ENCODE peak calls at places on chromosome 22, in seven cellular contexts. E is cardiac muscle cell, R is Peyer's patch, Q is mesenchymal stem cell, H is stomach, V is HAP-1, S is fibroblast of lung. X is an unnamed sample. For H3K36me3 and H3K4me1, the result is how much of the 10 kb centered on the place peaks cover.

GRCh38 chr22:49101873-49102272 is 725.8 kb downstream of the BRD1 start:
- DNase-seq in Q (no peak), V (no peak), E (no peak), H (no peak), S (no peak), R (no peak), X (no peak)

GRCh38 chr22:30628491-30628890 is 7.1 kb upstream of the SLC35E4 start:
- DNase-seq in E (no peak), R (no peak), H (no peak), V (no peak), Q (no peak), S (no peak), X (no peak)

GRCh38 chr22:36773935-36774334 is 2.0 kb downstream of the IFT27 start:
- DNase-seq in E (peak), S (peak), R (no peak), V (no peak), H (no peak), Q (peak), X (peak)

GRCh38 chr22:37638351-37639069 is 959 bp upstream of the SH3BP1 start:
- DNase-seq in R (peak), H (peak), Q (no peak), V (no peak), E (no peak), S (no peak), X (no peak)

GRCh38 chr22:20548806-20549205 is 41.4 kb downstream of the MED15 start:
- DNase-seq in R (no peak), S (no peak), E (no peak), V (no peak), H (no peak), Q (no peak), X (no peak)

GRCh38 chr22:17205432-17205831 is 13.8 kb downstream of the ADA2 start:
- DNase-seq in S (no peak), V (no peak), E (peak), Q (no peak), H (no peak), R (no peak), X (no peak)

GRCh38 chr22:50526849-50527801 is 1.7 kb upstream of the SCO2 start:
- DNase-seq in V (peak), Q (peak), S (peak), H (peak), E (peak), R (peak), X (peak)

GRCh38 chr22:17774206-17774927 is at the start of gene BID:
- DNase-seq in Q (peak), S (peak), R (peak), E (peak), V (peak), H (peak), X (peak)

GRCh38 chr22:37519268-37520195 is at the start of gene CARD10:
- DNase-seq in V (peak), R (no peak), Q (no peak), H (peak), E (peak), S (peak), X (peak)

GRCh38 chr22:42419328-42419881 is 12.8 kb downstream of the NFAM1 start:
- DNase-seq in H (no peak), V (no peak), Q (no peak), S (no peak), R (peak), E (no peak), X (no peak)

GRCh38 chr22:49973018-49973965 is 12.7 kb downstream of the PIM3 start:
- DNase-seq in Q (peak), H (no peak), R (peak), S (peak), E (peak), V (peak), X (no peak)

GRCh38 chr22:37237371-37238268 is 6.4 kb downstream of the RAC2 start:
- DNase-seq in R (no peak), S (peak), E (peak), Q (peak), V (no peak), H (no peak), X (no peak)

GRCh38 chr22:37260939-37261338 is 16.9 kb upstream of the RAC2 start:
- DNase-seq in R (peak), Q (peak), S (peak), H (peak), V (peak), E (peak), X (peak)

GRCh38 chr22:38572065-38572464 is 2.1 kb upstream of the DMC1 start:
- DNase-seq in H (no peak), R (no peak), E (peak), Q (peak), V (peak), S (peak), X (peak)

GRCh38 chr22:40844951-40845350 is 11.5 kb downstream of the ST13 start:
- DNase-seq in S (no peak), V (no peak), Q (no peak), E (no peak), H (no peak), R (no peak), X (no peak)

GRCh38 chr22:23268139-23268712 is 87.9 kb downstream of the BCR start:
- DNase-seq in R (no peak), V (no peak), Q (no peak), S (no peak), E (no peak), H (no peak), X (no peak)

GRCh38 chr22:41021655-41022454 is 70.5 kb upstream of the EP300 start:
- DNase-seq in H (peak), V (peak), Q (peak), R (peak), E (peak), S (peak), X (peak)

DNA sequence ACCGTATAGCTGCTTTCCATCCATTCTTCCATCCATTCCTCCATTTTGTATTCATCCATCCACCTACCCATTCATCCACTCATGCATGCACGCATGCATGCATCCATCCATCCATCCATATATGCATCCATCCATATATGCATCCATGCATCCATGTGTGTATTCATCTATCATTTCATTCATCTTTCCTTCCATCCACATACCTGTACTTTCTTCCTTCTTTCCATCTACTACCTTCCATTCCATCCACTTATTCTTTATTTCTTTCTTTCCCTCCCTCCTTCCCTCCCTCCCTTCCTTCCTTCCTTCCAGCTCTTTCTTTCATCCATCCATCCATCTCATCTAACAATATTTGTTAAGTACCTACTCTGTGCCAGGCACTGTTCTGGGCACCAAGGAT is 19.9 kb downstream of the KIAA1671 start:
- DNase-seq in Q (no peak), S (no peak), E (no peak), V (no peak), H (no peak), R (no peak), X (no peak)
- H3K36me3 ChIP-seq in Q (under half), S (under half), E (under half), V (under half), H (under half), R (under half), X (under half)

DNA sequence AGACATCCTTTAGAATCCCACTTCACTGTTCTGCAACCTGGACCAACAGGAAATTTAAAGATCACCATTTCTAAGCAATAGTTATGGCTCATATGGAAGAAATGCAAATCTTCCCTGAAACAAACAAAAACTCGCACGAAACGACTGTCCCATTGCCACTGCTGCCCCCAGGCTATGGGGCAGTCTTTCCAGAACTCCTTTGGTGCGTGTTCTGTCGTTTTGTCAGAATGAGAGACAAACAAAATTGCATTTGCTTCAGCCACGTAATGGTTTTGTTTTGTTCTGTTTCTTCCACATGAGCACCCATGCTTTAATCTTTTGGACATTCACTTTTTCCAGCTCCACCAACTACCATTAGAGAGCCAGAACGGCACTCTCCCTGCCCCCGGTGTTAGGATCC is 10.8 kb upstream of the FBLN1 start:
- DNase-seq in E (no peak), H (no peak), Q (peak), S (no peak), V (no peak), R (no peak), X (no peak)
- H3K4me3 ChIP-seq in E (no peak), H (no peak), Q (no peak), S (no peak), V (no peak), R (no peak), X (no peak)

GRCh38 chr22:26558246-26558895 is 31.6 kb downstream of the TPST2 start:
- DNase-seq in V (no peak), H (no peak), E (peak), Q (peak), S (peak), R (no peak), X (peak)

GRCh38 chr22:26563022-26563421 is 26.9 kb downstream of the TPST2 start:
- DNase-seq in R (no peak), Q (no peak), V (no peak), S (no peak), E (no peak), H (no peak), X (no peak)

GRCh38 chr22:26556904-26557303 is 33.0 kb downstream of the TPST2 start:
- DNase-seq in S (no peak), V (no peak), E (no peak), H (no peak), Q (no peak), R (no peak), X (no peak)

GRCh38 chr22:26561756-26562417 is 28.0 kb downstream of the TPST2 start:
- DNase-seq in S (no peak), V (no peak), H (peak), Q (no peak), E (no peak), R (no peak), X (no peak)

DNA sequence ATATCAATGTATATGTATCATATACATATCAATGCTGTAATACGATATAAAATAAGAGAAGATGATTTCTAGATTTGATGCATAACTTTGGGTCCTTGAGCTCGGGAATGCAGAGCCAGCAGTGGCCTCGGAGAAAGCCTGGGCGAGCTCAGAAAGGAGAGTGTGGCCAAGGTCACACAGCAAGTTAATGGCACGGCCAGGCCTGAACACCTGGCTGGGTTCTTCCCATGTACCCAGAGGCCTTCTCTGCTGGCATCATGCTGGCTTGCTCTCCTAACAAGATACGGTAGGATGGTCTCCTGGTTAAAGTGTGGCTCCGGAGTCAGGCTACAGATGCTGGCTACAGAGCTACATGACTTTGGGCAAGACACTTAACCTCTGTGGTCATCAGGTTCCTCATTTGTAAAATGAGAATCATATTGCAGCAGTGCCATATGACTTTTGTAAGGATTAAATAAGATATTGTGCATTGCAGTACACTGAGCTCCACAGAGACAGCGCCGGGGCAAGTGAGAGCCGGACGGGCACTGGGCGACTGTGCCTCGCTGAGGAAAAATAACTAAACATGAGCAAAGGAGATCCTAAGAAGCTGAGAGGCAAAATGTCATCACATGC is 29.9 kb downstream of the TPST2 start:
- DNase-seq in S (no peak), R (no peak), Q (no peak), E (no peak), H (no peak), V (no peak), X (no peak)
- H3K4me1 ChIP-seq in S (under half), R (under half), Q (under half), E (under half), H (under half), V (under half), X (under half)

GRCh38 chr22:19047993-19048392 is 74.2 kb downstream of the DGCR2 start:
- DNase-seq in V (no peak), H (no peak), E (no peak), S (no peak), Q (no peak), R (no peak), X (no peak)

GRCh38 chr22:19052941-19053551 is 69.2 kb downstream of the DGCR2 start:
- DNase-seq in V (no peak), Q (no peak), E (no peak), S (no peak), H (no peak), R (no peak), X (no peak)

GRCh38 chr22:19050117-19050516 is 72.1 kb downstream of the DGCR2 start:
- DNase-seq in H (no peak), Q (no peak), R (no peak), S (no peak), V (no peak), E (no peak), X (no peak)

GRCh38 chr22:19048531-19048930 is 73.7 kb downstream of the DGCR2 start:
- DNase-seq in S (no peak), H (no peak), R (no peak), Q (no peak), V (no peak), E (no peak), X (no peak)

GRCh38 chr22:19051381-19051780 is 70.8 kb downstream of the DGCR2 start:
- DNase-seq in Q (no peak), H (no peak), V (no peak), S (no peak), R (no peak), E (no peak), X (no peak)
- H3K36me3 ChIP-seq in Q (half or more), H (half or more), V (under half), S (under half), R (under half), E (under half), X (half or more)

X was measured in adipocyte.